ENCODE peak calls at places on chromosomes 6 and 20, in nine cellular contexts. P is ovary, I is upper lobe of left lung, M is GM12878, L is transverse colon, K is stomach, U is suprapubic skin, Q is HepG2, S is esophagus muscularis mucosa. T is an unnamed sample.

GRCh38 chr6:100267721-100268123 is 197.0 kb downstream of the SIM1 start:
- DNase-seq in P (no peak), I (no peak), M (no peak), L (no peak), K (no peak), U (no peak), Q (no peak), S (no peak), T (no peak)

GRCh38 chr6:106396426-106397220 is 36.1 kb downstream of the CRYBG1 start:
- DNase-seq in P (no peak), I (no peak), M (no peak), L (no peak), K (no peak), U (no peak), Q (no peak), S (peak; percentile 37), T (no peak)

GRCh38 chr6:144283781-144284473 is 1.2 kb upstream of the UTRN start:
- DNase-seq in P (no peak), I (no peak), M (no peak), L (no peak), K (no peak), U (no peak), Q (no peak), S (no peak), T (no peak)

GRCh38 chr6:158654960-158655485 is 5.2 kb downstream of the SYTL3 start:
- DNase-seq in P (no peak), I (no peak), M (no peak), L (no peak), K (no peak), U (peak; percentile 27), Q (no peak), S (no peak), T (no peak)

GRCh38 chr6:96299525-96299924 is 222.1 kb upstream of the UFL1 start:
- DNase-seq in P (no peak), I (no peak), M (no peak), L (no peak), K (no peak), U (no peak), Q (no peak), S (no peak), T (no peak)

GRCh38 chr6:122710908-122711307 is 68.6 kb upstream of the FABP7 start:
- DNase-seq in P (no peak), I (no peak), M (no peak), L (no peak), K (no peak), U (no peak), Q (no peak), S (no peak), T (no peak)

GRCh38 chr6:47165918-47166317 is 123.8 kb upstream of the ADGRF1 start:
- DNase-seq in P (no peak), I (no peak), M (peak; percentile 26), L (no peak), K (no peak), U (no peak), Q (no peak), S (peak; percentile 86), T (no peak)

GRCh38 chr6:33683051-33683571 is 28.4 kb downstream of the UQCC2 start:
- DNase-seq in P (no peak), I (peak; percentile 73), M (no peak), L (no peak), K (no peak), U (no peak), Q (no peak), S (no peak), T (no peak)

GRCh38 chr20:1441133-1441532 is 25.5 kb downstream of the NSFL1C start:
- DNase-seq in P (no peak), I (no peak), M (no peak), L (no peak), K (no peak), U (no peak), Q (no peak), S (no peak), T (no peak)

GRCh38 chr20:36454664-36455427 is 86.5 kb upstream of the MYL9 start:
- DNase-seq in P (no peak), I (peak; percentile 64), M (no peak), L (no peak), K (peak; percentile 45), U (no peak), Q (peak; percentile 68), S (no peak), T (no peak)

GRCh38 chr6:28218312-28219248 is 6.5 kb upstream of the ZSCAN9 start:
- DNase-seq in P (peak; percentile 56), I (peak; percentile 95), M (no peak), L (peak; percentile 78), K (peak; percentile 72), U (peak; percentile 73), Q (peak; percentile 70), S (peak; percentile 94), T (peak; percentile 87)

GRCh38 chr6:3162565-3163247 is 5.4 kb upstream of the TUBB2A start:
- DNase-seq in P (peak; percentile 68), I (peak; percentile 95), M (no peak), L (peak; percentile 82), K (peak; percentile 76), U (peak; percentile 83), Q (peak; percentile 80), S (no peak), T (peak; percentile 90)

GRCh38 chr6:3159805-3160781 is 2.7 kb upstream of the TUBB2A start:
- DNase-seq in P (no peak), I (no peak), M (no peak), L (peak; percentile 84), K (peak; percentile 87), U (peak; percentile 84), Q (peak; percentile 41), S (no peak), T (peak; percentile 78)

GRCh38 chr6:3163248-3163594 is 5.9 kb upstream of the TUBB2A start:
- DNase-seq in P (no peak), I (no peak), M (no peak), L (no peak), K (no peak), U (no peak), Q (no peak), S (no peak), T (no peak)

GRCh38 chr6:3164388-3164787 is 7.0 kb upstream of the TUBB2A start:
- DNase-seq in P (no peak), I (no peak), M (no peak), L (no peak), K (no peak), U (no peak), Q (no peak), S (no peak), T (no peak)

GRCh38 chr6:3162067-3162497 is 4.7 kb upstream of the TUBB2A start:
- DNase-seq in P (no peak), I (no peak), M (no peak), L (no peak), K (no peak), U (no peak), Q (no peak), S (no peak), T (no peak)
- TF ChIP-seq POLR2A in P (no peak), I (no peak), M (no peak), L (no peak), K (no peak), U (no peak), Q (no peak), S (no peak), T (no peak)

DNA sequence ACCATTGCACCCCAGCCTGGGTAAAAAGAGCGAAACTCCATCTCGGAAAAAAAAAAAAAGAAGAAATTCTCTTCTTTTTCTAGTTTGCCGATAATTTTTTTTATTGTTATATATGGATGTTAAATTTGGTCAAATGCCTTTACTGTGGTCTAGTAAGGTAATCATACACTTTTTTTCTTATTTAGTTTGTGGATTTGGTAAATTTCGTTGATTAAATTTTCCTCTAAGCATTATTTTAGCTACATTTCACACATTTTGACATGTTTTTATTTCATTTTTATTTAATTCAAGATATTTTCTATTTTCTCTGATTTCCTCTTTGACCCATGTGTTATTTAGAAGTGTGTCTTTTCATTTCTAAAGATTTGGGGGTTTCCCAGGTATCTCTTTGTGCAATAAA is 18.0 kb upstream of the ELOVL2 start:
- DNase-seq in P (no peak), I (no peak), M (no peak), L (no peak), K (no peak), U (no peak), Q (no peak), S (no peak), T (no peak)
- TF ChIP-seq EP300 in P (no peak), I (no peak), M (no peak), L (no peak), K (no peak), U (no peak), Q (no peak), S (no peak), T (no peak)

DNA sequence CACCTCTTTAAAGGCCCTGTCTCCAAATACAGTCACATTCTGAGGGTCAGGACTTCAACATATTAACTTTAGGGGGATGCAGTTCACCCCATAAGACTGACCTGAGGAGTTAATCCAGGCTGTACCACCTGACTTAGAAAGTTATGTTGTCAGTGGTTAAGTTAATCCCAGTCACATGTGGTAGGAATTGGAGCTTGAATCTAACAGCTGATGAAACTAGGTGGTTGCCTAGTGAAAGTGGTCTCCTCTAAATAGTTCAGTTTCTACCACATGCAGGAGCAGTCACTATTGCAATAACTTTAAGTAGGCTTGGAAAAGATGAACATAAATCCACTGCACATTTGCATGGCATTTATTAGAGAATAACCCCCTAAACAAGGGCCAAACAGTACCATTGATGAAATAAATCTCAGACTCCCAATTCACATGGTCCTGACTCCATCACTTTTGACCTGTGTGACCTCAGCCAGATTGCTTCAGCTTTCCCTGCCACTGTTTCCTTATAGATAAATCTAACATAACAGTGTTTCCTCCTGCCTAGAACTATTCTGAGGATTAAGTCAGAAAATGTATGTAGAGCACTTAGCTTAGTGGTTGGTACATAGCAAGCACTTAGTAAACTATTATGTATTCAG is 20.1 kb downstream of the SAMD5 start:
- DNase-seq in P (no peak), I (no peak), M (no peak), L (no peak), K (no peak), U (no peak), Q (no peak), S (no peak), T (no peak)
- H3K27me3 ChIP-seq in P (no peaks in the 10 kb centered on the region), I (no peaks in the 10 kb centered on the region), M (no peaks in the 10 kb centered on the region), L (no peaks in the 10 kb centered on the region), K (no peaks in the 10 kb centered on the region), U (no peaks in the 10 kb centered on the region), Q (no peaks in the 10 kb centered on the region), S (no peaks in the 10 kb centered on the region), T (no peaks in the 10 kb centered on the region)

GRCh38 chr6:26022737-26023136 is 60.1 kb downstream of the TRIM38 start:
- DNase-seq in P (no peak), I (no peak), M (no peak), L (no peak), K (no peak), U (no peak), Q (no peak), S (no peak), T (no peak)

GRCh38 chr6:26022166-26022510 is 59.5 kb downstream of the TRIM38 start:
- DNase-seq in P (no peak), I (no peak), M (peak; percentile 59), L (peak; percentile 58), K (peak; percentile 60), U (no peak), Q (no peak), S (no peak), T (peak; percentile 89)

GRCh38 chr6:26020983-26021349 is 58.4 kb downstream of the TRIM38 start:
- DNase-seq in P (peak; percentile 74), I (peak; percentile 88), M (no peak), L (peak; percentile 67), K (peak; percentile 64), U (peak; percentile 89), Q (no peak), S (no peak), T (peak; percentile 84)

GRCh38 chr6:26020291-26020982 is 57.8 kb downstream of the TRIM38 start:
- DNase-seq in P (peak; percentile 86), I (peak; percentile 89), M (peak; percentile 93), L (peak; percentile 87), K (peak; percentile 88), U (peak; percentile 91), Q (no peak), S (no peak), T (peak; percentile 94)

GRCh38 chr6:26021350-26022165 is 59.0 kb downstream of the TRIM38 start:
- DNase-seq in P (peak; percentile 92), I (peak; percentile 90), M (peak; percentile 90), L (peak; percentile 96), K (peak; percentile 93), U (peak; percentile 97), Q (peak; percentile 79), S (peak; percentile 98), T (peak; percentile 98)
- TF ChIP-seq POLR2A in P (peak; percentile 90), I (peak; percentile 87), M (peak; percentile 94), L (peak; percentile 90), K (peak; percentile 28), U (peak; percentile 75), Q (peak; percentile 51), S (peak; percentile 53), T (peak; percentile 74)